ENCODE peak calls at places on chromosomes 13 and 19, in ten cellular contexts. F is brain microvascular endothelial cell, R is A549, I is uterus, Q is Caco-2, Y is fibroblast of mammary gland, N is IMR-90, Z is PC-3, O is thoracic aorta, D is astrocyte of the spinal cord. W is an unnamed sample.

GRCh38 chr13:80945328-80945727 is 604.4 kb upstream of the SPRY2 start:
- DNase-seq in F (no peak), R (no peak), I (no peak), Q (peak; percentile 8), Y (no peak), N (no peak), Z (no peak), O (no peak), D (no peak), W (no peak)

GRCh38 chr19:42198676-42199439 is 18.6 kb downstream of the DEDD2 start:
- DNase-seq in F (no peak), R (no peak), I (no peak), Q (no peak), Y (no peak), N (no peak), Z (no peak), O (no peak), D (no peak), W (no peak)

GRCh38 chr13:26406791-26407190 is 150.7 kb upstream of the WASF3 start:
- DNase-seq in F (no peak), R (no peak), I (no peak), Q (no peak), Y (no peak), N (no peak), Z (no peak), O (no peak), D (no peak), W (no peak)

GRCh38 chr13:107907065-107907464 is 308.3 kb downstream of the LIG4 start:
- DNase-seq in F (peak; percentile 32), R (no peak), I (no peak), Q (no peak), Y (no peak), N (peak; percentile 42), Z (no peak), O (no peak), D (peak; percentile 7), W (no peak)

GRCh38 chr13:77397636-77398035 is 70.7 kb upstream of the MYCBP2 start:
- DNase-seq in F (no peak), R (no peak), I (no peak), Q (no peak), Y (peak; percentile 48), N (no peak), Z (no peak), O (no peak), D (no peak), W (no peak)

GRCh38 chr19:3479177-3479818 is 1.0 kb downstream of the SMIM24 start:
- DNase-seq in F (no peak), R (no peak), I (no peak), Q (no peak), Y (peak; percentile 27), N (no peak), Z (peak; percentile 5), O (no peak), D (no peak), W (no peak)

GRCh38 chr19:17125728-17126677 is 50.4 kb downstream of the MYO9B start:
- DNase-seq in F (peak; percentile 63), R (no peak), I (peak; percentile 44), Q (no peak), Y (peak; percentile 48), N (peak; percentile 25), Z (no peak), O (peak; percentile 41), D (no peak), W (no peak)

GRCh38 chr19:6476155-6476895 is 5.3 kb downstream of the DENND1C start:
- DNase-seq in F (peak; percentile 52), R (peak; percentile 59), I (no peak), Q (peak; percentile 98), Y (peak; percentile 40), N (peak; percentile 10), Z (peak; percentile 68), O (no peak), D (peak; percentile 30), W (no peak)

GRCh38 chr13:38866649-38867048 is 124.0 kb downstream of the STOML3 start:
- DNase-seq in F (no peak), R (no peak), I (no peak), Q (no peak), Y (peak; percentile 11), N (no peak), Z (peak; percentile 34), O (no peak), D (no peak), W (no peak)
- TF ChIP-seq CTCF in F (no peak), R (peak; percentile 11), I (no peak), Q (no peak), Y (no peak), N (no peak), Z (peak; percentile 34), O (no peak), D (no peak), W (no peak)

GRCh38 chr19:13872695-13873389 is 4.1 kb upstream of the NANOS3 start:
- DNase-seq in F (no peak), R (peak; percentile 71), I (no peak), Q (no peak), Y (no peak), N (no peak), Z (no peak), O (no peak), D (no peak), W (no peak)
- H3K4me3 ChIP-seq in F (peak overlapping the region; percentile 33), R (peak overlapping the region; percentile 69), I (no peak overlapping the region), Q (peak overlapping the region; percentile 39), Y (peak overlapping the region; percentile 13), N (no peak overlapping the region), Z (no peak overlapping the region), O (peak overlapping the region; percentile 67), D (peak overlapping the region; percentile 27), W (peak overlapping the region; percentile 11)

GRCh38 chr19:46579286-46579944 is 21.7 kb upstream of the CALM3 start:
- DNase-seq in F (no peak), R (peak; percentile 55), I (no peak), Q (no peak), Y (no peak), N (no peak), Z (peak; percentile 8), O (no peak), D (no peak), W (no peak)
- TF ChIP-seq CTCF in F (no peak), R (peak; percentile 27), I (no peak), Q (no peak), Y (no peak), N (peak; percentile 24), Z (peak; percentile 57), O (peak; percentile 15), D (no peak), W (peak; percentile 64)

GRCh38 chr13:105758929-105759328 is 776.5 kb downstream of the EFNB2 start:
- DNase-seq in F (no peak), R (no peak), I (no peak), Q (no peak), Y (no peak), N (no peak), Z (no peak), O (no peak), D (no peak), W (no peak)
- H3K4me3 ChIP-seq in F (no peak overlapping the region), R (no peak overlapping the region), I (no peak overlapping the region), Q (no peak overlapping the region), Y (no peak overlapping the region), N (no peak overlapping the region), Z (no peak overlapping the region), O (no peak overlapping the region), D (no peak overlapping the region), W (no peak overlapping the region)

GRCh38 chr13:44967656-44968451 is 21.4 kb downstream of the NUFIP1 start:
- DNase-seq in F (peak; percentile 40), R (no peak), I (no peak), Q (no peak), Y (peak; percentile 51), N (peak; percentile 31), Z (peak; percentile 18), O (no peak), D (peak; percentile 54), W (no peak)

GRCh38 chr13:44961997-44962396 is 27.3 kb downstream of the NUFIP1 start:
- DNase-seq in F (no peak), R (no peak), I (no peak), Q (no peak), Y (no peak), N (no peak), Z (no peak), O (no peak), D (no peak), W (no peak)
- TF ChIP-seq CTCF in F (no peak), R (no peak), I (no peak), Q (no peak), Y (no peak), N (no peak), Z (no peak), O (no peak), D (no peak), W (no peak)

GRCh38 chr19:36009220-36009619 is 607 bp upstream of the SYNE4 start:
- DNase-seq in F (peak; percentile 40), R (peak; percentile 84), I (peak; percentile 69), Q (peak; percentile 75), Y (peak; percentile 54), N (peak; percentile 48), Z (peak; percentile 56), O (no peak), D (peak; percentile 50), W (no peak)
- H3K4me3 ChIP-seq in F (peak overlapping the region; percentile 42), R (peak overlapping the region; percentile 41), I (peak overlapping the region; percentile 42), Q (peak overlapping the region; percentile 75), Y (peak overlapping the region; percentile 44), N (peak overlapping the region; percentile 24), Z (peak overlapping the region; percentile 56), O (peak overlapping the region; percentile 72), D (peak overlapping the region; percentile 34), W (peak overlapping the region; percentile 26)

DNA sequence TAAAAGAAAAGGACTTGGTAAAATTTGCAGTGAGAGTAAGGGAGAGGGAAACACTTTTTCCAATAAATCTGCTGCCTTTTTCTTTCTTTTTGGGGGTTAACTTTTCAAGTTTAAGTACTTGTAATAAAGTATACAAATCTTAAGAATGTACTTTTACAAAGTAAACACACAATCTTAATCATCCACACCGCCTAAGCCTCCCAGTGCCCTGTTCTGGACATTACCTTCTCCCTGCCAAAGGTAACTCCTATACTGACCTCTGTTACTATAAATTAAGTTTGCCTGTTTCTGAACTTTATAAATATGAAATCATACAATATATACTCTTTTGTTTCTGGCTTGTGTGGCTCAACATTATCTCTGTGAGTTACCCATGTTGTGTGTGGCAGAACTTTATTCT is 137.9 kb downstream of the RGCC start:
- DNase-seq in F (no peak), R (no peak), I (no peak), Q (no peak), Y (no peak), N (peak; percentile 11), Z (no peak), O (no peak), D (no peak), W (no peak)
- TF ChIP-seq CTCF in F (no peak), R (no peak), I (no peak), Q (no peak), Y (no peak), N (no peak), Z (no peak), O (no peak), D (no peak), W (no peak)